ENCODE peak calls at places on chromosomes 16 and 17, in six cellular contexts. N is H1, Q is ovary, X is sigmoid colon, Y is A549, D is tibial nerve. O is an unnamed sample.

GRCh38 chr16:12188674-12189249 is 212.2 kb downstream of the SNX29 start:
- DNase-seq in N (no peak), D (no peak), X (no peak), Y (peak), Q (no peak), O (no peak)

GRCh38 chr17:44187131-44187899 is 543 bp downstream of the TMUB2 start:
- DNase-seq in Q (peak), D (no peak), Y (no peak), X (no peak), N (no peak), O (no peak)

GRCh38 chr17:31593806-31594205 is 202.3 kb downstream of the RAB11FIP4 start:
- DNase-seq in Y (no peak), N (no peak), Q (no peak), D (no peak), X (no peak), O (no peak)

GRCh38 chr16:56919099-56919800 is 12.7 kb upstream of the HERPUD1 start:
- DNase-seq in X (peak), Y (no peak), Q (no peak), N (no peak), D (no peak), O (no peak)

GRCh38 chr16:1863681-1864460 is 8.1 kb downstream of the MEIOB start:
- DNase-seq in X (no peak), D (no peak), Y (peak), N (no peak), Q (no peak), O (no peak)

GRCh38 chr17:74214642-74215331 is 1.4 kb downstream of the TTYH2 start:
- DNase-seq in D (no peak), X (no peak), N (no peak), Y (no peak), Q (no peak), O (no peak)

GRCh38 chr16:70018254-70018653 is 67.1 kb downstream of the CLEC18A start:
- DNase-seq in X (no peak), Y (peak), N (no peak), Q (no peak), D (no peak), O (peak)

GRCh38 chr17:32335647-32336046 is 6.3 kb downstream of the C17orf75 start:
- DNase-seq in X (no peak), D (no peak), Y (no peak), N (no peak), Q (no peak), O (no peak)

GRCh38 chr17:37744961-37745800 is at the start of gene HNF1B:
- DNase-seq in D (no peak), N (no peak), Q (no peak), Y (peak), X (no peak), O (no peak)

GRCh38 chr17:73863761-73864535 is 219.7 kb upstream of the SDK2 start:
- DNase-seq in Y (no peak), X (no peak), D (no peak), Q (no peak), N (no peak), O (no peak)

GRCh38 chr17:37490022-37490587 is 414 bp downstream of the DUSP14 start:
- DNase-seq in N (no peak), D (peak), Q (peak), X (peak), Y (peak), O (no peak)

GRCh38 chr17:77449908-77450741 is 309.4 kb downstream of the SEC14L1 start:
- DNase-seq in Y (no peak), Q (peak), D (peak), X (peak), N (no peak), O (no peak)

GRCh38 chr16:78437352-78437968 is 338.0 kb downstream of the WWOX start:
- DNase-seq in Y (peak), X (no peak), N (no peak), Q (peak), D (no peak), O (no peak)

GRCh38 chr16:89827383-89828198 is 684 bp upstream of the SPIRE2 start:
- DNase-seq in N (no peak), D (no peak), X (no peak), Q (no peak), Y (peak), O (no peak)

GRCh38 chr17:74671031-74671771 is 41.5 kb downstream of the CD300LF start:
- DNase-seq in N (peak), X (no peak), D (peak), Y (peak), Q (peak), O (no peak)

GRCh38 chr17:71527311-71527710 is 593.5 kb upstream of the SOX9 start:
- DNase-seq in N (no peak), Y (no peak), Q (no peak), X (no peak), D (no peak), O (no peak)

GRCh38 chr17:76054112-76054476 is 18.2 kb downstream of the SRP68 start:
- DNase-seq in Q (no peak), Y (no peak), N (no peak), D (no peak), X (no peak), O (no peak)

DNA sequence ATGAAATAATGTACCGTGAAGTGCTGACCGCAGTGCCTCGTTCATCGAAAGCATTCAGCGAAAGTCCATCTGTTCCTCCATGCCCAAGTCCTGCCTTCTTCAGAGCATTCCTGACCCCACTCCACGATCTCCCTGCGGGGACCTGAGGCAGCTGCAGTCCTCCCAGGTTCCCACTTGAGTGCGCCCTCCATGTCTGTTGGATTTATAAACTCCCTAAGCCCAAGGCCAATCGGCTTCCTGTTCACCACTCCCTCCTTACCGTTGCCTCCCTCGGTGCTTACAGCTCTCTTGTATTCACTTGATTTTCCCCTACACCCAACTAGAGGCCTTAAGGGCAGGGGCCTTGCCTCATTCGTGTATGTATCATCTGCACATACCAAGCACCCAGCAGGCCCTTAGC is 2.8 kb downstream of the RAD51D start:
- DNase-seq in D (no peak), Y (no peak), N (no peak), Q (no peak), X (no peak), O (no peak)
- TF ChIP-seq EP300 in D (no peak), Y (no peak), N (no peak), Q (no peak), X (no peak), O (no peak)

DNA sequence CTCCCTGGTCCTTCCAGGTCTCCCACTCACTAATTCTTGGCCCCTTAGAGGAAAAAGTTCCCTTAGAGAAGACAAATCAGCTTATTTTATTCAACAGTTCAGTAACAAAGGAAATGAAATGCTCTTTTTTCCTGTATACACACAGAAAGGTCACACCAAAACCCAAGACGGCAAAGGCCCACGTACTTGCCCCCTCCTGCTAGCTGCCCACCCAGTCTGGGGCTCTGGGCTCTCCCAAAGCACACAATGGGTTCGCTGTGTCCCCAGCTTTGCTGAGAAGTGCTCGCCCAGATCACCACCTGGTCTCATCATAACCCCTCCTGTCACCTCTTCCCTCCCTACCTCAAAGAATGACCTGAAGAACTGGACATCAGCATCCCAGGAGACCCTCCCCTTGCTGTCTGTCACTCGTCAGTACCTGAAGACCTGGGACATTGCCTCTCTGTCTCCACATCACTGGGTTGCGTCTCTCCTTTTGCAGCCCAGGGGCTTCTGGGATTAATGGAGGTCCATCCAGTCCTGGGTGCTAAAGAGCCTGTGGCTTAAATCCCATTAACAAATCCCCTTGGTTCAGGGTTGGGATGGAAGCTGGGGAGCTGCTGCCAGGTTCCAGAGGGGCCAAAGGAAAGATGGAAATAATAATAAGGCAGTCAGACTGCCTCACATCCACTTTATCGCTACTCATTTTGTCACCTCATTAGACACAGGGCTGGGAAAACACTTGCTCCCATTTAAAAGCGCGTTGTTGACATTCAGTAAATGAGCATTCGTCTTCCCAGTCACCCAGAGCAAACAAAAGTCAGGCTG is 3.3 kb downstream of the SLC6A4 start:
- DNase-seq in N (no peak), D (no peak), X (no peak), Y (no peak), Q (no peak), O (no peak)
- TF ChIP-seq EP300 in N (no peak), D (peak), X (no peak), Y (no peak), Q (no peak), O (no peak)

DNA sequence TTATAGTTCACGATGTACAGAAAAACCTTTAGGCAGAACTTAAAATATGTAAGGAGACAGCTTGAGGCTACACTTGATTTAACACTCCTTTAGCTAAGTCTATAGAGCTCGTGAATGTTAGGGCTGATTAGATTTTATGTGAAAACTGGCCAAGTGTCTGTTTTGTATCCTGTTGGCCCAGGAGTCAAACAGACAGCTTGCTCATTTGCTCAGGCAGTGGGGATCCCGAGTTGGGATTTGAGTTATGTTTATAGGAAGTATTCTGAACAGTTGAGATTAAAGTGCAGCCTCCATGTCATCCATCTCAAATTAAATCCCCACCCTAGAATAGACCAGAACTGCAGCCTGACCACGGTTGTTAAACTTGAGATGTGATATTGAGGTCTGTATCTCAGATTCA is 119.3 kb upstream of the SHISA6 start:
- DNase-seq in Q (no peak), N (no peak), Y (no peak), D (no peak), X (no peak), O (no peak)
- TF ChIP-seq EP300 in Q (no peak), N (no peak), Y (no peak), D (no peak), X (no peak), O (no peak)

DNA sequence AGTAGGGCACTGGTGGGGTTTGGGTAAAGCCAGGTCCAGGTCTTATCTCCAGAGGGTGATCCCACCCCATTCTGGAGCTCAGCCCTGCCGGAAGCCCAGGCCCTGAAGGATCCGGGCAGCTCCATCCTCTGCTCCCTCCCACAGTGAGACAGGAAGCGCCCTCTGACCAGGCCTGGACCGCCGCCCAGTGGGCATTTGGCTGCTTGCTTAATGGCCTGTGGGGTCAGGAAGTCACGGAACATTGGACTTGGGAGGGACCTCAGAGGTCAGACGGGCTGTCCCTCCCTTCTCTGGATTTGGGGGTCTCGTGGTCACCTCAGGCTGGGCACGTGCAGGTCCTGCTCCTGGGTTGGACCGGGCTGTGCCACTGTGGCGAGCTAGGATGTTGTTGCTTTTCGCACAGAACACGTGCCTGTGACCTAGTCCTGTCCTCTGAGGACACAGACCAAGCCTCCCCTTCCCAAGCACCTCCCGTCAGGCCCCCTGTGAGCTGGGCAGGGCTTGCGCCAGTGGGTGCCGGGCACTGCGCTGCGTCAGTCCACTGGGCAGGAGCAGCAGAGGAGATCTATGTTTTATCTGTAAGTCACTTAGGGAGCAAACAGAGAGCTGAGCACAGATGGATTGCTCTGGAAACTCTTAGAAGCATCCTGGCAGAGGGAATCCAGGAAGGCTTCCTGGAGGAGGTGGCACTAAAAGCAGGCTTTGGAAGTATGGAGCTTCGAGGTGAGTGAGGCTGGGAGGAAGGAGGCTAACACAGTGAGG is 49.4 kb upstream of the GSE1 start:
- DNase-seq in D (peak), Q (peak), N (no peak), Y (peak), X (peak), O (no peak)
- TF ChIP-seq EP300 in D (peak), Q (no peak), N (no peak), Y (no peak), X (no peak), O (no peak)

DNA sequence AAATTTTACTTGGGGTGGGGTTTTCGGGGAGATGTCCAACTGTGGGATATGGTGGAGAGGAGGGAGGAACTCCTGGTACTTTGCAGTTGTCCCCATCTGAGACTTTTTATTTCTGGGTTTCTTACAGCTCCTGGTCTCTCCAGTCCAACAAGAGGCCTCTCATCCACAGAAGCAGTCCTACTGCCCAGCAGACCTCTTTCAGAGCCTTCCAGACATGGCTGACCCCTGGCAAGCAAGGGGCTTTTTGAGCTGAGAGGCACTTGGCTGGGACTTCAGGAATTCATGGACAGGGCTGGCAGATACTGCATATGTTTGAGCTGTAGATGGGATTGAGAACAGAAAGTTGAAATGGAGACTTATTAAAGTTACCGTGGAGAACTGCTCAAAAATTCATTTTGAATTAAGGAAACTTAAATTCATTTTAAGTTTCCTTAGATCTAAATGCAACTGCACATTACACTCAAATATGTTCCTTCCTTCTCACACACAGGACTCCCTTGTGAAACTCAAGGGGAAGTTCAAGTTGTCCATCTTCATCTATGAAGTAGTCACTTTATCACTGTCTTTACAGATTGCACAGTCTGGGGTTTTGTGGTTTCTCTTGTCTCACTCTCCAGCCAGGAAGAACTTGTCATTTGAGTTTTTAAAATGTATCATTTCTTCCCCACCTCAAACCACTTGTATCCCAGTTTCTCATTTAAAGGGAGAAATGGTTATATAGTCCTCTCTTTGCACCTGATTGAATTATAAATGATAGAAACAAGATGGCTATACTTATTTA is 1.1 kb downstream of the LASP1NB start:
- DNase-seq in X (no peak), N (no peak), Y (no peak), D (no peak), Q (no peak), O (no peak)
- TF ChIP-seq EP300 in X (no peak), N (no peak), Y (no peak), D (no peak), Q (no peak), O (no peak)

GRCh38 chr17:8421571-8421970 is 14.1 kb upstream of the NDEL1 start:
- DNase-seq in D (no peak), Q (no peak), N (no peak), X (no peak), Y (peak), O (no peak)

GRCh38 chr17:8426094-8426720 is 9.5 kb upstream of the NDEL1 start:
- DNase-seq in X (no peak), Q (no peak), Y (no peak), N (no peak), D (no peak), O (no peak)

GRCh38 chr17:8430966-8431365 is 4.7 kb upstream of the NDEL1 start:
- DNase-seq in Y (no peak), N (no peak), X (peak), D (no peak), Q (peak), O (no peak)

DNA sequence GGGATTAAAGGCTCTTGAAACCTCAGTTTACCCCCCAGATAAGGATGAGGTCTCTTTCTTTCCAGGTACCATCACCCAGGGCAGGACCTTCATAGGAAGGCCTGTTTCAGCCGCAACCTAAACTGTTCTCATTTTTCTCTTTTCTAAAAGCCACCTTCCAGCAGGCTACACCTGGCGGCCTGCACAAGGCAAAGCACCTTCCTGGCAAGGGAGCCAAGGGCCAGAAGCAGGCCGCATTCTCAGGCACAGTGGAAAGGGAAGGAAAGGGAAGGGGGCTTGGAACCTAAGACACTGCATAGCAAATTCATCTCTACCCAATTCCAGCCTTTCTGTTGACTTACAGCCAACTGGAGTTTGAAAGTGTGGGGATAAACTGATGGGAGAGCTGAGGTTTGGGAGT is 8.9 kb upstream of the NDEL1 start:
- DNase-seq in X (no peak), Y (no peak), Q (no peak), N (no peak), D (no peak), O (no peak)
- TF ChIP-seq EP300 in X (no peak), Y (no peak), Q (no peak), N (no peak), D (no peak), O (no peak)

O was measured in GM12878.